ENCODE peak calls at places on chromosome 15, in ten cellular contexts. V is pancreas; D is MG63; U is heart right ventricle; T is mucosa of descending colon; A is CD8-positive, alpha-beta memory T cell; Q is astrocyte; Y is endothelial cell of umbilical vein; F is left ventricle myocardium inferior; I is AG04450. G is an unnamed sample. For H3K9me3, the result is how much of the 10 kb centered on the place peaks cover.

GRCh38 chr15:71186267-71186666 is 71.0 kb downstream of the THSD4 start:
- DNase-seq in A (no peak), U (peak), T (no peak), F (peak), D (no peak), V (no peak), I (no peak), Y (no peak), Q (no peak), G (no peak)

GRCh38 chr15:67082007-67082536 is 16.7 kb downstream of the SMAD3 start:
- DNase-seq in Q (no peak), Y (peak), T (peak), I (no peak), V (peak), F (no peak), A (peak), U (no peak), D (no peak), G (no peak)

GRCh38 chr15:44812029-44812517 is 75.7 kb downstream of the TRIM69 start:
- DNase-seq in D (no peak), V (peak), Q (no peak), T (peak), Y (no peak), I (no peak), U (no peak), A (no peak), F (peak), G (no peak)

GRCh38 chr15:90209591-90209990 is 8.5 kb downstream of the SEMA4B start:
- DNase-seq in Q (no peak), F (no peak), V (no peak), A (no peak), U (no peak), Y (no peak), D (peak), I (no peak), T (no peak), G (peak)

GRCh38 chr15:65096481-65097385 is 18.3 kb downstream of the UBAP1L start:
- DNase-seq in U (no peak), Y (no peak), A (no peak), V (no peak), F (no peak), T (no peak), D (no peak), I (no peak), Q (no peak), G (no peak)

GRCh38 chr15:40243126-40243810 is 4.4 kb downstream of the PAK6 start:
- DNase-seq in F (no peak), U (no peak), D (no peak), I (no peak), Y (no peak), T (no peak), A (no peak), Q (no peak), V (no peak), G (no peak)

GRCh38 chr15:23483821-23484299 is 36.8 kb upstream of the GOLGA6L2 start:
- DNase-seq in T (no peak), A (no peak), Q (peak), F (no peak), D (no peak), Y (no peak), U (no peak), V (no peak), I (no peak), G (no peak)

GRCh38 chr15:90011705-90012104 is 10.6 kb downstream of the ZNF710 start:
- DNase-seq in I (no peak), A (no peak), U (no peak), Q (no peak), T (no peak), Y (no peak), F (no peak), V (no peak), D (no peak), G (no peak)

GRCh38 chr15:50697109-50697797 is 10.7 kb upstream of the TRPM7 start:
- DNase-seq in A (no peak), Q (peak), D (no peak), U (no peak), V (no peak), I (no peak), T (no peak), Y (no peak), F (no peak), G (no peak)

GRCh38 chr15:56428821-56429458 is 36.0 kb downstream of the MNS1 start:
- DNase-seq in Q (peak), Y (peak), T (no peak), A (no peak), F (no peak), D (no peak), U (no peak), I (peak), V (no peak), G (no peak)

GRCh38 chr15:63446260-63446659 is 58.1 kb upstream of the USP3 start:
- DNase-seq in Q (no peak), Y (no peak), A (peak), D (no peak), V (no peak), F (no peak), U (no peak), I (no peak), T (no peak), G (no peak)

GRCh38 chr15:67528536-67528935 is 7.6 kb downstream of the C15orf61 start:
- DNase-seq in I (no peak), Y (no peak), D (no peak), U (no peak), T (no peak), F (no peak), V (no peak), A (no peak), Q (no peak), G (no peak)

GRCh38 chr15:36529296-36530011 is 50.0 kb upstream of the CDIN1 start:
- DNase-seq in V (no peak), D (no peak), T (no peak), Q (no peak), U (no peak), F (no peak), A (no peak), Y (no peak), I (no peak), G (no peak)

GRCh38 chr15:46280753-46281521 is 646.1 kb downstream of the SQOR start:
- DNase-seq in T (peak), U (no peak), D (no peak), F (no peak), A (no peak), V (peak), Y (peak), I (no peak), Q (no peak), G (no peak)

GRCh38 chr15:100032358-100033080 is 299.3 kb upstream of the LYSMD4 start:
- DNase-seq in U (no peak), A (no peak), F (no peak), T (no peak), Q (peak), I (no peak), D (peak), Y (no peak), V (no peak), G (no peak)

GRCh38 chr15:73926191-73927002 is at the start of gene LOXL1:
- DNase-seq in U (peak), F (peak), Q (peak), Y (peak), I (peak), V (peak), T (peak), D (peak), A (no peak), G (peak)

DNA sequence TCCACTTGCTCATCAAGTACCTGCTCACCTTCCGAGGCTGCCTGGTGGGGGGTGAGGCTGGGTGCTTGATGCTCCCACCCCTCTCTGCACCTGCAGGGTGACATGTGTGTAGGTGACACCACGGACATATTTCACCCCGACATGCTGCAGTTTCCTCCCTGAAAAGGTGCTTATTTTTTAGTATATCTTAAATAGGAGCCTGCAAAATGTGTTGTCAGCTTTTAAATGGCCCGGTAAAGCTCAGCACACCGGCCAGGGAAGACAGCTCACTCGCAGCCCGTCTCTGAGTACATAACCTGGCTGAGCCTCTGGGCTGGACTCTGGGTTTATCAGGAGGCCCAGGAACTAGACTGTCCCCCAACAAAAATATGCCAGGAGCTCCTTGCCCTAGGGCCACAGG is 89.3 kb upstream of the LINGO1 start:
- DNase-seq in A (no peak), Y (no peak), U (no peak), I (no peak), V (no peak), F (no peak), T (no peak), D (no peak), Q (no peak), G (no peak)
- H3K4me3 ChIP-seq in A (no peak), Y (no peak), U (no peak), I (no peak), V (no peak), F (no peak), T (no peak), D (no peak), Q (no peak), G (no peak)

DNA sequence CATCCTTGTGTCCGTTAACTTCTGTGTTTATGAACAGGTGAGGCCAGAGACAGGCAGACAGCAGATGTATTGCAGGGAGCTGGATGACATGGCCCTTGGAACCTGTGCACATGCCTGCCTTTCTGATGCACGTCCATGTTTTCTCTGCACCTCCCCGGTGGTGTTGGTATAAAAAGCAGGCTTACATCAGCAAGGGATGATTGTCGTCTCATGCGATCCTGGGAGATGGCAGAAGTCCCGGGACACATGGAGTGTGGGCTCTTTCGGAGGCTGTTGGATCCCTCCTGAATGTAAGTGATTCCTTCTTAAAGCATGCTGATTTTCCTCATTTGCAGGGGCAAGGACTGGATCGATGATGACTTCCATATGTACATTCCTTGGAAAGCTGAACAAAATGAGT is 134.8 kb downstream of the SNRPN start:
- DNase-seq in D (no peak), V (no peak), T (no peak), A (no peak), I (no peak), Q (no peak), Y (no peak), U (no peak), F (no peak), G (no peak)
- H3K9me3 ChIP-seq in D (under half), V (under half), T (half or more), A (under half), I (half or more), Q (under half), Y (under half), U (under half), F (half or more), G (under half)

DNA sequence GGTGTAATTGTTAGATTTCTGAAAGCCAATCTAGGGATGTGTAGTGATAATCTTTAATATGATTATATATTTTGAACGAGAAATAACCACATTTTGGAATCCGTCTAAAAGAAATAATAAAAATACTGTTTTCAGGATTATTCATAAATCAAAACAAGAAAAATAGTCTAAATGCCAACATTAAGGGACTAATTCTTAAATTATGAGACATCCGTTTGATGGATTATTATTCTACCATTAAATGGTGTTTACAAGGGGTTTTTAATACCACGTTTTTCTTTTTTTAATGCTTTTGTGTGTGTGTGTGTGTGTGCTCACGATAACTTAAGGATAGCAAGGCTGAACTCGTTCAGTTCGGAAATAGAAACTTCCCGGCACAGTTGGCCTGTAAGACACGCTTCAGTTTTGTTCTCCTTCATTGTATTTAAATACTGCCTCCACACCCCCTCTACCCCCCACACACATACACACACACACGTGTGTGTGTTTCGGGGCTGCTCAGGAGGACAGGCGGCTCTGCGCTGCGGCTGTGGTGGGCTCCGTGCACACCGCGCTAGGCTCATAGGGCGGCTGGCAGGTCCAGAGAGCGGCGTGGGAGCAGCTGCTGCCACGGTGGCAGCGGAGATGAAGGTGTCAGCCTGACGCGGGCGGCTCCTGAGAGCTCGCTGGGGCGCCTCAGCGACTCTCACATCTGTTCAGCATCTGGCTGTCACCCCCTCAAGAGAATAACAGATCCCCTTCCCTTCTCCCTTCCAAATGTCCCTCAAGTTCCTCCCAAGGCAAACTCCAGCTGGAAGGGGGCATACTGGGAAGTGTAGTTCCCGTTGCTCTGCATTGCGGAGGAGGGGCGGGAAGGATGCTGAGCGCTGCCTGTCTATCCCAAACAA is 23.0 kb upstream of the ANP32A start:
- DNase-seq in D (peak), V (no peak), Q (peak), U (no peak), F (no peak), I (no peak), T (peak), A (peak), Y (peak), G (peak)
- H3K4me3 ChIP-seq in D (peak), V (peak), Q (peak), U (peak), F (peak), I (peak), T (no peak), A (no peak), Y (peak), G (no peak)

GRCh38 chr15:22257668-22258401 is 177.5 kb downstream of the OR4M2 start:
- DNase-seq in Q (no peak), T (no peak), Y (no peak), I (no peak), A (peak), V (no peak), D (no peak), U (no peak), F (no peak), G (no peak)

GRCh38 chr15:22259881-22260421 is 179.6 kb downstream of the OR4M2 start:
- DNase-seq in A (no peak), U (no peak), Y (no peak), F (no peak), T (no peak), D (no peak), Q (no peak), V (no peak), I (no peak), G (no peak)

GRCh38 chr15:22253676-22254408 is 173.5 kb downstream of the OR4M2 start:
- DNase-seq in Q (no peak), D (no peak), I (no peak), U (no peak), F (no peak), T (no peak), V (no peak), Y (no peak), A (peak), G (no peak)

GRCh38 chr15:22258402-22259150 is 178.2 kb downstream of the OR4M2 start:
- DNase-seq in Q (no peak), T (no peak), V (no peak), D (no peak), I (no peak), U (no peak), A (peak), Y (no peak), F (no peak), G (peak)

GRCh38 chr15:22257047-22257667 is 176.8 kb downstream of the OR4M2 start:
- DNase-seq in U (no peak), V (no peak), D (no peak), Y (no peak), A (no peak), I (no peak), F (no peak), T (no peak), Q (no peak), G (no peak)
- H3K9me3 ChIP-seq in U (under half), V (under half), D (under half), Y (under half), A (under half), I (half or more), F (under half), T (half or more), Q (under half), G (under half)

GRCh38 chr15:39145854-39146253 is 435.0 kb upstream of the THBS1 start:
- DNase-seq in F (no peak), Q (peak), V (no peak), U (no peak), A (no peak), D (no peak), T (no peak), Y (peak), I (no peak), G (no peak)

GRCh38 chr15:39144051-39144450 is 436.8 kb upstream of the THBS1 start:
- DNase-seq in D (no peak), I (no peak), V (no peak), T (no peak), U (no peak), Y (no peak), Q (no peak), F (no peak), A (no peak), G (no peak)

GRCh38 chr15:39142500-39142899 is 438.4 kb upstream of the THBS1 start:
- DNase-seq in F (no peak), D (no peak), U (no peak), Q (no peak), I (no peak), V (no peak), Y (no peak), T (no peak), A (no peak), G (no peak)

GRCh38 chr15:39144613-39145012 is 436.3 kb upstream of the THBS1 start:
- DNase-seq in Y (no peak), F (no peak), A (no peak), V (no peak), I (no peak), D (no peak), T (no peak), Q (no peak), U (no peak), G (no peak)

DNA sequence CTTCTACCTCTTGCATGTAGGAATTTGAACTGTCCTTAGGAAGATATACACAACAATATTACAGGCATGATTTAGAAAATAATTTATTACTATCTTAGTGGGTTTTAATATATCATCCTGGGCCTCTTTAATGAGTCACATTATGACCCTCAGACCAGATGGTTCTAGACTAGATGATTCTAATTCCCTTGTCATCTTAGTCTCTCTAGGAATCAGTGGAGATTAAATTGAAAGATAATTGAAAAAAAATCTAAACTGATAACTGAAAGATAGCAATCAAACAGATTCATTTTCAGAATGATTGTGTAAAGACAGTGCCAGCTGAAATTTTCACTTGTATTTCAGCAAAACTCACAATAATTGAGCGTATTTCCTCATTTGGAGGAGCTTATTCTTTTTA is 435.7 kb upstream of the THBS1 start:
- DNase-seq in V (no peak), D (no peak), A (no peak), T (no peak), U (no peak), F (no peak), Q (peak), I (no peak), Y (no peak), G (no peak)
- H3K4me3 ChIP-seq in V (no peak), D (no peak), A (no peak), T (no peak), U (no peak), F (no peak), Q (no peak), I (no peak), Y (no peak), G (no peak)

GRCh38 chr15:22262613-22263020 is 182.3 kb downstream of the OR4M2 start:
- DNase-seq in Q (no peak), V (no peak), T (peak), I (no peak), A (peak), D (no peak), F (no peak), U (no peak), Y (no peak), G (peak)

GRCh38 chr15:22265961-22266360 is 185.6 kb downstream of the OR4M2 start:
- DNase-seq in I (no peak), U (no peak), Q (no peak), T (peak), V (peak), Y (no peak), F (no peak), D (no peak), A (no peak), G (no peak)

GRCh38 chr15:22267761-22268160 is 187.4 kb downstream of the OR4M2 start:
- DNase-seq in Y (no peak), Q (no peak), U (no peak), F (no peak), A (no peak), D (no peak), V (no peak), I (no peak), T (no peak), G (no peak)

GRCh38 chr15:22265056-22265945 is 185.0 kb downstream of the OR4M2 start:
- DNase-seq in T (no peak), I (no peak), A (peak), D (no peak), Y (no peak), Q (no peak), F (no peak), U (no peak), V (no peak), G (no peak)

GRCh38 chr15:22263738-22264137 is 183.4 kb downstream of the OR4M2 start:
- DNase-seq in V (no peak), A (no peak), I (no peak), Q (no peak), U (no peak), Y (no peak), D (no peak), T (no peak), F (no peak), G (no peak)
- H3K9me3 ChIP-seq in V (under half), A (under half), I (half or more), Q (under half), U (under half), Y (under half), D (under half), T (half or more), F (under half), G (under half)

DNA sequence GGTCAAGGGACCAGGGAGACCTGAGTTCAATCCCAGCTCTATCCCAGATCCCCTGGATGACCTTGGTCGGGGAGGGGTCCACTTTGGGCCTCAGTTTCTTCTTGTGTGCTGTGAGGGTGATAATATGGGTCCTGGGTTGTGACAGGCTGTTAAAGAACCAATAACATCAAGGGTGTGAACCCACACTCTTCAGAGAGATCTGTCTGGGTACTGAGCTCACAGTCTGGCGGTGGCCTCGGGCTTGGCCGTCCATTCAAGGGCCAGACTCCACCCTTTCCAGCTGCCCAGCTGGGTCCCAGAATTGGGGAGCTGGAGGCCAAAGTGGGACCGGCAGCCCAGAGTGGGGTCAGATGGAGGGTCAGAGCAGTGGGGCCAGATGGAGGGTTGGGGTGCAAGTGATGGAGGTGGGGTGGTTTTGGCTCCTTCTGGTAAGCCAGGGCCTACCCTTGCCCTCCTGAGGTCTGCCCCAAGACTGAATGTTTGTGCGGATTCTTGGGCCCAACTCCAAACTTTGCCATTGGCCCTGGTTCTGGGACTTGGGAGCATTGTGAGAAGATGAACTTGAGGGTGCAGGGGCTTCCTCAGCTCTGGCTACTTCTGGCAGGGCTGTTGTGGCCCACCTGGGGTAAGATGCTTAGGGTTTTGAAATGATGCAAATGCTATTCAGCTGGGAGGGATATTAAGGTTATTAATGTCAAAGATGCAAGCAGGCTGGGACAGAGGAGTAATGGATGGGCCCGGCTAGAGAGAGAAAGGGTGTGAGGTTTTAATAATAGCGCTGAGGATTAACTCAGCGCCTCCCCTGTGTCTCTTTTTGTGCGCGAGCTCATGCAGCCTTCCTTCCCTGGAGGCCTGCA is 1.5 kb downstream of the CORO2B start:
- DNase-seq in V (no peak), I (no peak), Y (no peak), F (peak), D (no peak), U (no peak), T (no peak), Q (no peak), A (no peak), G (no peak)
- H3K4me3 ChIP-seq in V (no peak), I (peak), Y (no peak), F (peak), D (peak), U (peak), T (no peak), Q (peak), A (no peak), G (no peak)

GRCh38 chr15:25019434-25019833 is 64.6 kb downstream of the SNRPN start:
- DNase-seq in Q (no peak), D (no peak), A (no peak), Y (no peak), U (no peak), V (no peak), F (no peak), T (no peak), I (no peak), G (no peak)
- H3K9me3 ChIP-seq in Q (under half), D (under half), A (under half), Y (under half), U (under half), V (under half), F (half or more), T (half or more), I (under half), G (under half)

G was measured in aorta.